ENCODE peak calls at places on chromosomes 16 and 17, in five cellular contexts. Z is tibial nerve; C is kidney; L is CD8-positive, alpha-beta T cell; G is heart left ventricle. E is an unnamed sample. For H3K36me3, the result is how much of the 10 kb centered on the place peaks cover.

GRCh38 chr17:62705116-62705515 is 77.6 kb downstream of the MRC2 start:
- DNase-seq in C (no peak), Z (no peak), L (no peak), G (no peak), E (no peak)

GRCh38 chr17:16215002-16215272 is 397 bp downstream of the NCOR1 start:
- DNase-seq in Z (no peak), C (peak), L (no peak), G (peak), E (peak)

GRCh38 chr17:4901108-4901647 is 1.7 kb downstream of the CHRNE start:
- DNase-seq in L (no peak), C (no peak), Z (no peak), G (no peak), E (no peak)

GRCh38 chr17:50558955-50559614 is 1.4 kb upstream of the CACNA1G start:
- DNase-seq in G (no peak), L (no peak), C (no peak), Z (no peak), E (no peak)

GRCh38 chr17:79341816-79342215 is 267.2 kb downstream of the ENGASE start:
- DNase-seq in C (peak), L (no peak), G (no peak), Z (no peak), E (no peak)

GRCh38 chr17:8789743-8790142 is 9.4 kb downstream of the MFSD6L start:
- DNase-seq in G (no peak), C (no peak), L (no peak), Z (no peak), E (no peak)

GRCh38 chr17:38705803-38706624 is 941 bp downstream of the MLLT6 start:
- DNase-seq in C (peak), L (peak), Z (peak), G (peak), E (no peak)

GRCh38 chr17:70119961-70120360 is 44.9 kb downstream of the KCNJ16 start:
- DNase-seq in G (no peak), L (no peak), Z (no peak), C (no peak), E (peak)

GRCh38 chr17:41717408-41718286 is 5.5 kb downstream of the GAST start:
- DNase-seq in G (no peak), L (no peak), Z (no peak), C (no peak), E (peak)

GRCh38 chr16:79899316-79900110 is 299.0 kb upstream of the MAF start:
- DNase-seq in C (no peak), G (no peak), L (no peak), Z (no peak), E (peak)

GRCh38 chr16:67470314-67470713 is 10.6 kb downstream of the ATP6V0D1 start:
- DNase-seq in C (peak), G (peak), L (no peak), Z (no peak), E (no peak)

GRCh38 chr17:43092891-43093290 is 32.3 kb downstream of the BRCA1 start:
- DNase-seq in C (no peak), G (no peak), Z (no peak), L (no peak), E (no peak)

GRCh38 chr16:84514874-84515835 is 10.7 kb upstream of the MEAK7 start:
- DNase-seq in L (peak), Z (no peak), C (no peak), G (no peak), E (no peak)

GRCh38 chr16:87709677-87710076 is 56.1 kb downstream of the KLHDC4 start:
- DNase-seq in L (no peak), G (no peak), C (no peak), Z (no peak), E (no peak)

GRCh38 chr16:55496509-55497145 is 12.2 kb upstream of the LPCAT2 start:
- DNase-seq in G (no peak), Z (no peak), L (no peak), C (no peak), E (no peak)

GRCh38 chr16:80274576-80275191 is 266.1 kb upstream of the DYNLRB2 start:
- DNase-seq in G (no peak), C (no peak), Z (no peak), L (no peak), E (peak)

GRCh38 chr17:17561408-17562144 is 29.9 kb downstream of the PEMT start:
- DNase-seq in L (no peak), G (no peak), Z (no peak), C (peak), E (peak)

GRCh38 chr16:89395150-89396142 is 94.9 kb downstream of the ANKRD11 start:
- DNase-seq in G (peak), C (peak), Z (peak), L (no peak), E (peak)

GRCh38 chr16:80040814-80041213 is 440.3 kb upstream of the MAF start:
- DNase-seq in Z (no peak), G (no peak), C (no peak), L (no peak), E (peak)

GRCh38 chr16:22887445-22887844 is 73.5 kb downstream of the HS3ST2 start:
- DNase-seq in G (no peak), C (no peak), L (no peak), Z (no peak), E (no peak)

GRCh38 chr17:57144567-57144966 is 59.5 kb downstream of the AKAP1 start:
- DNase-seq in Z (no peak), G (no peak), L (no peak), C (no peak), E (no peak)

GRCh38 chr17:28467456-28468025 is 5.9 kb upstream of the SLC13A2 start:
- DNase-seq in G (no peak), Z (no peak), L (no peak), C (no peak), E (peak)

GRCh38 chr17:19020016-19020415 is 15.5 kb upstream of the FAM83G start:
- DNase-seq in L (no peak), Z (no peak), C (peak), G (no peak), E (no peak)

GRCh38 chr17:27218719-27219488 is 75.0 kb upstream of the WSB1 start:
- DNase-seq in C (no peak), L (no peak), G (no peak), Z (no peak), E (no peak)

GRCh38 chr17:8091033-8091687 is 3.6 kb upstream of the ALOX12B start:
- DNase-seq in C (no peak), L (no peak), G (no peak), Z (no peak), E (peak)

GRCh38 chr16:47852991-47853390 is 302.8 kb downstream of the ABCC12 start:
- DNase-seq in G (no peak), Z (no peak), L (no peak), C (no peak), E (no peak)

GRCh38 chr16:69927056-69927757 is 23.9 kb upstream of the CLEC18A start:
- DNase-seq in C (peak), L (no peak), Z (peak), G (peak), E (no peak)

GRCh38 chr17:27818311-27819170 is 18.2 kb upstream of the NOS2 start:
- DNase-seq in L (no peak), C (no peak), G (peak), Z (no peak), E (no peak)

GRCh38 chr16:66146689-66147330 is 219.7 kb upstream of the CDH5 start:
- DNase-seq in L (no peak), Z (no peak), C (no peak), G (no peak), E (no peak)

GRCh38 chr16:79316004-79316458 is 284.5 kb downstream of the MAF start:
- DNase-seq in C (no peak), L (no peak), Z (no peak), G (no peak), E (no peak)

GRCh38 chr17:8859029-8859803 is 8.3 kb downstream of the PIK3R6 start:
- DNase-seq in Z (peak), G (no peak), L (no peak), C (no peak), E (peak)

GRCh38 chr16:24070851-24071250 is 185.3 kb upstream of the CACNG3 start:
- DNase-seq in Z (no peak), L (peak), C (no peak), G (no peak), E (no peak)

GRCh38 chr17:14926526-14927122 is 338.5 kb downstream of the PMP22 start:
- DNase-seq in Z (no peak), L (peak), C (no peak), G (peak), E (peak)

GRCh38 chr17:521561-522325 is 169.1 kb upstream of the RPH3AL start:
- DNase-seq in L (no peak), Z (no peak), C (no peak), G (no peak), E (no peak)

DNA sequence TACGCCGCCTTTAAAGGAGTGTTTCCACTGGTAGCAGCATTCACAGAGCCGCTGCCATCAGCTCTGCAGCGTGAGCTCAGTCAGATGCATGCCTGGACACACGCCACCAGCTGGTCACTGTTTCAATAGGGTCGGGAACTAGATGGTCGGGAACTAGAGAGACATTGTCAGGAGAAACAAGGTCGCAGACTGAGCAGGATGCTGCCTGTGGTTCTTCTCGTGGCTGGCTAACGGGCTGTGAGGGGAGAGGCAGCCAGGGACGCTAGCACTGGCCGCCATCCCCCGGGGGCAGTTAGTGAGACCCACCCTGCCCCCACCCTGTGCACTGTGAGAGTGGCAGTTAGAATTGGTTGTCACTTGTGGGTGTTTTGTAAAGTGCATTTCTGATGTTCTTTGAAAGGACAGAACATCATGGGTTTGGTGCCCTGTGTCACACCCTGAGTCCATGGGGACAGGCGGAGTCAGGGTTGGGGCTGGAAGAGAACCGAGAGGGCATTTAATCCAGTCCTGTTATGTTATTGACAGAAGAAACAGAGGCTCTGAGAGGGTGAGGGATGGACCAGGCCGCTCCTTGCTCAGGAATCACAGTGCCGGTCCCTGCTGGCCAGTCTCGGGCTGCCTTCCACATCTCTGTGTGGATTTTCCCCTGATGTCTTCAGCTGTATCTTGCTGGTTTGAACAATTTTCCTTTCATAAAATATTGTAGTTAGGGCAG is 86.4 kb downstream of the SPECC1 start:
- DNase-seq in L (no peak), G (peak), C (peak), Z (peak), E (peak)
- TF ChIP-seq CTCF in L (no peak), G (peak), C (peak), Z (peak), E (peak)

DNA sequence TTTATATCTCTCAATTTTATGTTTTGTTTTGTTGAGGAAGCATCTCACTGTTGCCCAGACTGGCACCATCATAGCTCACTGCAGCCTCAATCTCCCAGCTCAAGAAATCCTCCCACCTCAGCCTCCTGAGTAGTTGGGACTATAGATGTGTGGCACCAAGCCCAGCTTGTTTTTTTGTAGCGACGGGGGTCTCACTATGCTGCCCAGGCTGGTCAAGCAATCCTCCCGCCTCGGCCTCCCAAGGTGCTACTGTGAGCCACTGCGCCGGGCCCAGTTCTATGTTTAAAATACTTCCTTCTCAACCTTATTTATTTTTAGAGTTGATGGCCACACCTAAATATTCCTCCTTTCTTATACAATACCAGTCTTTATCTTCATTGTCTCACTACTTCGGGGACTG is 1.9 kb upstream of the NFE2L1 start:
- DNase-seq in G (peak), C (no peak), L (no peak), Z (no peak), E (no peak)
- H3K4me3 ChIP-seq in G (peak), C (peak), L (no peak), Z (no peak), E (no peak)

GRCh38 chr17:49489348-49489747 is 5.7 kb upstream of the NGFR start:
- DNase-seq in C (no peak), G (no peak), L (no peak), Z (no peak), E (no peak)
- H3K36me3 ChIP-seq in C (under half), G (under half), L (under half), Z (under half), E (under half)

GRCh38 chr17:80415626-80416042 is 667 bp downstream of the ENDOV start:
- DNase-seq in C (no peak), Z (no peak), L (no peak), G (no peak), E (no peak)

GRCh38 chr17:80413771-80414507 is 1.0 kb upstream of the ENDOV start:
- DNase-seq in G (no peak), C (no peak), Z (no peak), L (no peak), E (no peak)

GRCh38 chr17:80414803-80415625 is at the start of gene ENDOV:
- DNase-seq in L (peak), Z (peak), C (peak), G (peak), E (peak)

GRCh38 chr17:80416260-80416939 is 1.4 kb downstream of the ENDOV start:
- DNase-seq in Z (no peak), L (no peak), G (no peak), C (no peak), E (no peak)

DNA sequence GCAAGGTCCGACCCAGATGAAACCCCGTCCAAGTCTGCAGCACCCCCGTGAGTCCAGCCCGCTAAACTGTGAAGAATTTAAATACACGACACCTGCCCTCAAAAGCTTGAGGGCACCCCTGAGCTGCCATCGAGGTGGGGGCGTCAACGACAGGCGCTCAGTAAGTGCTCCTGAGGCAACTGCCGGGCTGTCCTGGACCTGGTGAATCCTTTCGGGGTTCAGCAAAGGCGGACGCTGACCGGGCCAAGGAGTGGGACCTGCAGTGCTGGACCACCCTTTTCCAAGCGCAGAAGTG is 512 bp upstream of the ENDOV start:
- DNase-seq in C (no peak), G (no peak), L (no peak), Z (no peak), E (peak)
- TF ChIP-seq CTCF in C (no peak), G (no peak), L (no peak), Z (no peak), E (peak)

GRCh38 chr17:77033892-77034404 is 106.8 kb upstream of the SEC14L1 start:
- DNase-seq in C (no peak), L (no peak), Z (no peak), G (no peak), E (no peak)
- H3K4me3 ChIP-seq in C (no peak), L (no peak), Z (no peak), G (no peak), E (no peak)

DNA sequence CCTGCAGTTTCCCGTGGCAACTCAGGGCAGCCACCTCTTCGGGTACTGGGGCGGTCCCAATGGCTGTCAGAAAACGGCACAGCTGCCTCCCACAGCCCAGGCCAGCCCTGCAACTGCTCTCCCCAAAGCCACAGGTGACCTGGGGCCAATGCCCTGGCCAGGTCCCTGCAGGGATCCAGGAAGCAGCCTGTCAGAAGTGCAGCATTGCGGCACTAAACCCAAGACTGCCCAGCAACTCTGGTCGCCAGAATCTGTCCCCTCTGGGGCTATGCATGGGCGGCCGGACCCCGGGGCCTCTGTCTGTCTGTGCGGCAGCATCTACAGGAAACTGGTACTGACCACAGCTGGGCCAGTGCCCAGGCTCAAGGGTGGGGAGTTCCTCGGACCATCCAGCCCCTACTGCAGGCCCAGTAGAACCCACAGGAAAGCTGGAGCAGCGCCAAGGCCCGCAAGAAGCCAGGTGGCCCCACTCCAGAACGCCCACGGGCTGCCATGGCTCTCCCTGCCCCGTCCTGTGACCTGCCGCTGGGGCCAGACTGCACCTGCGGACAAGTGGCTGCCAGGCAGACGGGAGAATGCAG is 5.5 kb downstream of the CYBC1 start:
- DNase-seq in Z (no peak), G (no peak), C (peak), L (no peak), E (no peak)
- H3K36me3 ChIP-seq in Z (under half), G (under half), C (under half), L (under half), E (under half)

GRCh38 chr17:40427002-40427491 is 9.4 kb upstream of the TOP2A start:
- DNase-seq in L (no peak), G (no peak), Z (no peak), C (no peak), E (no peak)

GRCh38 chr17:40419559-40420331 is 2.0 kb upstream of the TOP2A start:
- DNase-seq in Z (no peak), L (no peak), G (no peak), C (no peak), E (no peak)

GRCh38 chr17:40425741-40426140 is 8.0 kb upstream of the TOP2A start:
- DNase-seq in L (no peak), C (no peak), Z (no peak), G (no peak), E (no peak)

GRCh38 chr17:40418428-40418706 is 671 bp upstream of the TOP2A start:
- DNase-seq in L (no peak), Z (no peak), C (no peak), G (peak), E (no peak)

GRCh38 chr17:40422990-40423611 is 5.4 kb upstream of the TOP2A start:
- DNase-seq in L (no peak), C (no peak), Z (no peak), G (no peak), E (no peak)
- TF ChIP-seq CTCF in L (no peak), C (no peak), Z (no peak), G (no peak), E (no peak)